ENCODE peak calls at places on chromosomes 3 and 15, in six cellular contexts. K, M, F, C, Y and H are unnamed samples.

GRCh38 chr3:38018296-38019266 is 10.9 kb downstream of the PLCD1 start:
- DNase-seq in F (no peak), K (no peak), Y (no peak), M (no peak), C (no peak), H (no peak)

GRCh38 chr15:90838066-90838465 is 30.3 kb upstream of the FURIN start:
- DNase-seq in M (no peak), F (no peak), Y (no peak), K (no peak), C (no peak), H (no peak)

GRCh38 chr15:63923993-63924950 is 90.5 kb upstream of the HERC1 start:
- DNase-seq in K (no peak), C (no peak), M (no peak), Y (no peak), F (no peak), H (no peak)

GRCh38 chr3:55750525-55750924 is 263.4 kb upstream of the WNT5A start:
- DNase-seq in K (peak), F (peak), Y (peak), C (peak), M (peak), H (peak)

GRCh38 chr3:2623463-2623862 is 486.7 kb downstream of the IL5RA start:
- DNase-seq in Y (peak), C (no peak), M (no peak), K (no peak), F (no peak), H (peak)

GRCh38 chr15:99130765-99131440 is 26.0 kb downstream of the SYNM start:
- DNase-seq in F (no peak), K (no peak), M (no peak), C (no peak), Y (no peak), H (no peak)

GRCh38 chr3:53422954-53423708 is 71.3 kb upstream of the CACNA1D start:
- DNase-seq in Y (no peak), M (no peak), K (no peak), F (no peak), C (no peak), H (no peak)

GRCh38 chr3:52533623-52534280 is at the start of gene NT5DC2:
- DNase-seq in M (peak), C (no peak), K (peak), F (peak), Y (no peak), H (no peak)

GRCh38 chr3:159273608-159274007 is 471.8 kb downstream of the MFSD1 start:
- DNase-seq in K (peak), F (peak), M (peak), C (no peak), Y (peak), H (no peak)

GRCh38 chr15:60477991-60478632 is 830 bp downstream of the ICE2 start:
- DNase-seq in M (peak), C (no peak), K (no peak), F (peak), Y (peak), H (no peak)

GRCh38 chr3:14405886-14406238 is 3.5 kb downstream of the SLC6A6 start:
- DNase-seq in Y (no peak), M (no peak), C (no peak), K (no peak), F (no peak), H (no peak)
- TF ChIP-seq CTCF in Y (no peak), M (no peak), C (no peak), K (no peak), F (no peak), H (peak)

GRCh38 chr3:23481660-23482278 is 278.6 kb downstream of the UBE2E2 start:
- DNase-seq in F (no peak), C (no peak), Y (no peak), K (no peak), M (no peak), H (peak)
- H3K4me3 ChIP-seq in F (no peak), C (no peak), Y (no peak), K (no peak), M (no peak), H (no peak)

GRCh38 chr3:40109641-40110490 is 199.6 kb upstream of the EIF1B start:
- DNase-seq in Y (no peak), C (no peak), F (peak), K (no peak), M (no peak), H (no peak)
- TF ChIP-seq CTCF in Y (peak), C (peak), F (peak), K (no peak), M (peak), H (peak)

GRCh38 chr3:50204052-50204803 is 843 bp upstream of the SLC38A3 start:
- DNase-seq in F (no peak), M (no peak), K (no peak), Y (no peak), C (no peak), H (no peak)

GRCh38 chr3:50207359-50208042 is 2.4 kb downstream of the SLC38A3 start:
- DNase-seq in F (no peak), M (no peak), Y (no peak), K (no peak), C (no peak), H (no peak)

GRCh38 chr3:50203113-50203852 is 1.8 kb upstream of the SLC38A3 start:
- DNase-seq in Y (no peak), K (peak), M (no peak), C (no peak), F (no peak), H (no peak)

GRCh38 chr3:50205719-50206276 is 727 bp downstream of the SLC38A3 start:
- DNase-seq in Y (peak), C (no peak), M (no peak), K (peak), F (no peak), H (no peak)

GRCh38 chr3:50204804-50205718 is at the start of gene SLC38A3:
- DNase-seq in C (no peak), F (no peak), Y (no peak), K (peak), M (no peak), H (no peak)
- H3K4me3 ChIP-seq in C (peak), F (peak), Y (no peak), K (peak), M (peak), H (peak)